ENCODE peak calls at places on chromosomes 1 and 21, in four cellular contexts. Z, H, T and P are unnamed samples.

GRCh38 chr1:243977104-243977503 is 74.0 kb upstream of the ZBTB18 start:
- DNase-seq in Z (no peak), T (no peak), H (no peak), P (no peak)

GRCh38 chr1:94383966-94384408 is 34.2 kb upstream of the ABCD3 start:
- DNase-seq in Z (no peak), T (no peak), H (no peak), P (no peak)

GRCh38 chr1:38991638-38992449 is 768 bp downstream of the AKIRIN1 start:
- DNase-seq in T (peak), H (peak), Z (peak), P (peak)

GRCh38 chr1:193971595-193971994 is 785.2 kb upstream of the B3GALT2 start:
- DNase-seq in H (no peak), T (no peak), Z (no peak), P (no peak)

GRCh38 chr1:30749691-30750583 is 7.6 kb downstream of the LAPTM5 start:
- DNase-seq in Z (no peak), H (no peak), T (no peak), P (no peak)

GRCh38 chr1:45566722-45567121 is 16.1 kb downstream of the AKR1A1 start:
- DNase-seq in H (peak), T (peak), Z (peak), P (peak)

GRCh38 chr21:26072891-26073615 is 97.5 kb downstream of the APP start:
- DNase-seq in Z (no peak), T (no peak), H (no peak), P (no peak)

GRCh38 chr21:37398697-37399096 is 32.1 kb downstream of the DYRK1A start:
- DNase-seq in T (no peak), H (no peak), Z (no peak), P (no peak)

GRCh38 chr1:95953005-95953404 is 719.0 kb downstream of the RWDD3 start:
- DNase-seq in H (no peak), Z (peak), T (no peak), P (no peak)

GRCh38 chr1:31377361-31377863 is 4.5 kb upstream of the FABP3 start:
- DNase-seq in T (no peak), H (no peak), Z (no peak), P (no peak)

GRCh38 chr1:167472729-167473529 is 45.4 kb downstream of the CD247 start:
- DNase-seq in Z (no peak), T (no peak), H (no peak), P (no peak)

GRCh38 chr1:56798053-56798471 is 21.1 kb downstream of the FYB2 start:
- DNase-seq in H (no peak), T (no peak), Z (no peak), P (no peak)

DNA sequence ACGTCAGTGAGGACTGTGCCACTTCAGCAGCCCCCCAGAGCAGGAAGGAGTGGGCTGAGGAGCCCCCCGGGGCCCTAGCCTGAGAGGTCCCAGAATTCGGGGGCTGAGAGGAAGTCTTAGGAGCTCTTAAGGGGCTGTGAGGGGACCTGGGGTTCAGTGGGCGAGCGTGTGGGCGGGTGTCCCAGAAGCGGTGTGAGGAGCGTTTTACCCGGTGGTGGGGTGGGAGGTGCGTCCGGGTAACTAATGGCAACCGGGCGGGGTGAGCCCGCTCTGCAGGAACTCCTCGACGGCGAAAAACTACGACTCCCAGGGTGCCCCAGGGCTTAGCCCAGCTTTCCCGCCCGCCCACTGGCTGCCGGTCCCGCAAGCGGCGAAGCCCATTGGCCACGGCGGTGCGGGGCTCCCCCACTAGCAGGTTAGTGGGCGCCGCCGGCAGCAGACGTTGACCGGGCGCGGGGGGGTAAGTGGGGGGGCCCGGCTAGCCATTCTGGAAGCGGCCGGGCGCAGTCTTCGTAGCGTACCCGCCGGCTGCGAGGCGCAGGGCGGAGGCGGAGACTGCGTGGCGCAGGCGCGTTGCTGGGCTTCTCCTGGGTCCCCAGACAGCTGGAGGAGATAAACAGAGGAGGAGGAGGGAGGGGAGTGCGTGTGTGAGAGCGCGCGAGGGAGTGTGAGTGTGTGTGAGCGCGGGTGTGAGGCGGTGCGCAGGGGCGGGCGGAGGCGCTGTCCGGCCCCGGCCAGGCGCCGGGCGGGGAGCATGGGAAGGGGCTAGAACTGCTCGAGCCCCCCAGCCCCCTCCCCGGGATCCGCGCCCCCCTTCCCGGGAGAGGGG is at the start of gene WDTC1:
- DNase-seq in Z (peak), T (peak), H (peak), P (peak)
- TF ChIP-seq CTCF in Z (no peak), T (no peak), H (no peak), P (no peak)

DNA sequence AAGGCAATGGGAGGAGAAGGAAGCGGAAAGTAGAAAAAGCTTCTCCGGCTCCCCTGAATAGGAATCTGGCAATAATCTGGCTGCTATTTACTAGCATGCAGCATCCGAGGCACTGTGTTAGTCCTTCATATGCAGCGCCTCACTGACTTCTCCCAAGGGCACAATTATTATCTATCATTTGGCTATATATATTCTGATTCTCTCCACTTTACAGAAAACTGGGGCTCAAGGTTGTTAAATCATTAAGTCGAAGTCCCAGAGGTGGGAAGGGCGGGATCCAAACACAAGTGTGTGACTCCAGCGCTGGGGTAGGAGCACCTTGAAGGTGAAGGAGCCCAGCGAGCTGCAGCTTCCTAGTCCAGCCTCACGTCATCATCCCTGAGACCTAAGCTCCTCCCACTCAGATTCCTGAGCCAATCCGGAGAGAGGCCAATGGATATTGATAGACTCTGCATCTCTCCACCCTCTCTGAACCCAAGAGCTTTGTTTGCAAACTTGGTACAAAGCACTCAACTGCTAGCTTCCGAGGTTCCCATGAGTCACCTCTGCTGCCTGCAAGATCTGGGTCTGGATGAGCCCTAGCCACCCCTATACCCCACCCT is 16.6 kb upstream of the EYA3 start:
- DNase-seq in T (peak), H (no peak), Z (peak), P (no peak)
- H3K27ac ChIP-seq in T (peak), H (peak), Z (no peak), P (no peak)

GRCh38 chr1:54575161-54575560 is 27.1 kb downstream of the ACOT11 start:
- DNase-seq in T (peak), Z (peak), H (peak), P (no peak)
- TF ChIP-seq CTCF in T (peak), Z (no peak), H (no peak), P (no peak)

GRCh38 chr1:234983554-234983911 is 145.1 kb downstream of the TOMM20 start:
- DNase-seq in Z (no peak), T (no peak), H (peak), P (no peak)
- H3K27ac ChIP-seq in Z (no peak), T (peak), H (peak), P (peak)

GRCh38 chr1:176436251-176436650 is 26.7 kb upstream of the PAPPA2 start:
- DNase-seq in H (no peak), T (no peak), Z (no peak), P (no peak)
- TF ChIP-seq CTCF in H (no peak), T (no peak), Z (no peak), P (no peak)

DNA sequence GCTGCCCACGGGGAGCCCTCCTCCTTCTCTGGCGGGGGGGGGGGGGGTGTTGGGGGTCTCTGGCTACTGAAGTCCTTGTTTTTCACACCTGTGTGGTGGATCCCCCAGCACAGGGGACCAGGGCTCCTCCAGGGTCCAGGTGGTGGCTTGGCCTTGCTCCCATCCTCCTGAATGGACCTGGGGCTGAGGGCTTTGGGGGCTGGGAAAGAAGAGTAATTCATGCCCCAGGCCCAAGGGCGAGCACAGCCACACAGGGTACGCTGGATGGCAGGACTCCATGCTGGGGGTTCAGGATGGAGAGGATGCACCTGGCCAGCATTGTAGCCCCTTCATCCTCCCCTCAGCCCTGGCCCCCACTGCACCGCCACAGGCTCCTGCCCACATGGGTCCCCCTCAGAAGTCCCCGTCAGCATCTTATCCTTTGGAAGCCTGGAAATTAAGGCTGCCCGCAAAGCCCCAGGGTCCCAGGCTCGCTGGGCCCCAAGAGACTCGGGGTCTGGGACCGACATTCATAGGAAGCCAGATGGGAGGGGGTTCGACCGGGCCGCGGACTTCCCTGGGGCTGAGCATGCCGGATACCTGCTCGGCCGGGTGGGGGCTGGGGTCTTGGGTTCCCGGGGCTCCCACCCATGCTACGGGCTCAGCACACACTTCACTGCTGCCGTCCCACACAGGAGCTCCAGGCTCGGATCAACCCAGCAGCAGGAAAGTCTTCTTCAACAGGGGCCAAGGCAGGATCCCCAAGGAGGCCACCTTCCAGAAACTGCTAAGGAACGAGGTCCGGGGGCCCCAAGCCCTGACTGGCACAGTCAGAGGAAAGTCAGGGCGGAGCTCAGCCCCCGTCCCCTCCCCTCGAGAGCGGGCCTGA is 49.0 kb upstream of the ACTRT2 start:
- DNase-seq in T (peak), H (peak), Z (no peak), P (peak)
- H3K27ac ChIP-seq in T (no peak), H (no peak), Z (no peak), P (no peak)

DNA sequence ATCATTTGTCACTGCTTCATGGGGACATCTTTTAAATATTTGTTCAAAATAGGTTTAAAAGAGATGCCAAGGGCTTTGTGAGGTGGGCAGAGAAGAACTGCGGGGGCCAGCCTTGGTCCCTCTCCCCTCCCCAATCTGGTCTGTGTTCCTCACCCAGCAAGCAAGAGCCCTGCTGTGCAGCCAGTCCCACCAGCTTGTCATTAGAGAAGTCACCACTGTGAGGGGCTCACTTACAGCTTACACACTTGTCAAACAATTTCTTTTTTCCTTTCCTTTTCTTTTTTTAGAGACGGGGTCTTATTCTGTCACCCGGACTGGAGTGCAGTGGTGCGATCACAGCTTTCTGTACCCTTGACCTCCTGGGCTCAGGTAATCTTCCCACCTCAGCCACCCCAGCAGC is 10.3 kb upstream of the CDK18 start:
- DNase-seq in H (no peak), Z (no peak), T (no peak), P (no peak)
- TF ChIP-seq CTCF in H (no peak), Z (no peak), T (no peak), P (no peak)